ENCODE peak calls at places on chromosome 16, in ten cellular contexts. K is pancreas, H is right atrium auricular region, U is BJ, W is right lobe of liver, A is fibroblast of pulmonary artery, C is adipocyte, X is astrocyte of the cerebellum, I is IMR-90, Z is GM23248. E is an unnamed sample.

GRCh38 chr16:87238371-87238715 is 78.8 kb downstream of the C16orf95 start:
- DNase-seq in K (no peak), H (no peak), U (no peak), W (no peak), A (no peak), C (no peak), X (no peak), I (no peak), Z (no peak), E (no peak)

GRCh38 chr16:2473999-2474876 is 689 bp upstream of the TBC1D24 start:
- DNase-seq in K (peak; percentile 74), H (no peak), U (no peak), W (peak; percentile 68), A (peak; percentile 37), C (peak; percentile 83), X (no peak), I (peak; percentile 27), Z (peak; percentile 79), E (peak; percentile 44)

GRCh38 chr16:11076259-11077018 is 132.1 kb downstream of the CLEC16A start:
- DNase-seq in K (no peak), H (no peak), U (no peak), W (no peak), A (no peak), C (no peak), X (no peak), I (peak; percentile 44), Z (no peak), E (no peak)

GRCh38 chr16:67661101-67661661 is 421 bp downstream of the PARD6A start:
- DNase-seq in K (peak; percentile 59), H (no peak), U (no peak), W (no peak), A (peak; percentile 51), C (peak; percentile 31), X (peak; percentile 27), I (peak; percentile 52), Z (peak; percentile 74), E (no peak)

GRCh38 chr16:23276821-23277220 is 25.3 kb upstream of the SCNN1B start:
- DNase-seq in K (no peak), H (no peak), U (no peak), W (no peak), A (no peak), C (no peak), X (no peak), I (no peak), Z (no peak), E (no peak)

GRCh38 chr16:74813109-74813641 is 38.6 kb upstream of the FA2H start:
- DNase-seq in K (peak; percentile 92), H (peak; percentile 66), U (no peak), W (peak; percentile 85), A (peak; percentile 64), C (peak; percentile 85), X (peak; percentile 23), I (peak; percentile 55), Z (peak; percentile 80), E (peak; percentile 47)

GRCh38 chr16:1494129-1494640 is 1.0 kb downstream of the TELO2 start:
- DNase-seq in K (peak; percentile 41), H (peak; percentile 66), U (peak; percentile 19), W (peak; percentile 61), A (peak; percentile 86), C (peak; percentile 60), X (peak; percentile 22), I (peak; percentile 69), Z (peak; percentile 92), E (no peak)

GRCh38 chr16:593406-593805 is 3.5 kb downstream of the RAB40C start:
- DNase-seq in K (peak; percentile 85), H (no peak), U (no peak), W (no peak), A (no peak), C (no peak), X (no peak), I (no peak), Z (no peak), E (no peak)

GRCh38 chr16:27318399-27319256 is 4.9 kb downstream of the IL4R start:
- DNase-seq in K (no peak), H (no peak), U (no peak), W (no peak), A (peak; percentile 69), C (no peak), X (no peak), I (peak; percentile 48), Z (no peak), E (peak; percentile 6)

GRCh38 chr16:27316038-27316680 is 2.4 kb downstream of the IL4R start:
- DNase-seq in K (no peak), H (no peak), U (no peak), W (no peak), A (no peak), C (no peak), X (no peak), I (no peak), Z (no peak), E (no peak)

GRCh38 chr16:27315333-27316037 is 1.7 kb downstream of the IL4R start:
- DNase-seq in K (no peak), H (peak; percentile 91), U (no peak), W (peak; percentile 85), A (peak; percentile 95), C (peak; percentile 27), X (no peak), I (peak; percentile 65), Z (peak; percentile 72), E (peak; percentile 42)

GRCh38 chr16:27317738-27318398 is 4.1 kb downstream of the IL4R start:
- DNase-seq in K (no peak), H (no peak), U (no peak), W (no peak), A (peak; percentile 44), C (no peak), X (no peak), I (no peak), Z (no peak), E (no peak)

GRCh38 chr16:27317320-27317719 is 3.5 kb downstream of the IL4R start:
- DNase-seq in K (no peak), H (no peak), U (no peak), W (no peak), A (no peak), C (no peak), X (no peak), I (no peak), Z (no peak), E (no peak)
- H3K4me3 ChIP-seq in K (no peak overlapping the region), H (no peak overlapping the region), U (no peak overlapping the region), W (no peak overlapping the region), A (peak overlapping the region; percentile 2), C (no peak overlapping the region), X (no peak overlapping the region), I (no peak overlapping the region), Z (no peak overlapping the region), E (peak overlapping the region; percentile 90)

GRCh38 chr16:57826040-57826434 is 23.7 kb upstream of the KIFC3 start:
- DNase-seq in K (no peak), H (no peak), U (no peak), W (no peak), A (no peak), C (no peak), X (no peak), I (no peak), Z (no peak), E (no peak)

GRCh38 chr16:57825298-57826039 is 23.2 kb upstream of the KIFC3 start:
- DNase-seq in K (no peak), H (no peak), U (no peak), W (no peak), A (no peak), C (no peak), X (no peak), I (no peak), Z (no peak), E (no peak)

GRCh38 chr16:57828272-57829161 is 26.2 kb upstream of the KIFC3 start:
- DNase-seq in K (no peak), H (no peak), U (no peak), W (no peak), A (no peak), C (no peak), X (no peak), I (no peak), Z (no peak), E (no peak)

GRCh38 chr16:57824880-57825279 is 22.6 kb upstream of the KIFC3 start:
- DNase-seq in K (no peak), H (no peak), U (no peak), W (no peak), A (no peak), C (no peak), X (no peak), I (no peak), Z (no peak), E (no peak)

GRCh38 chr16:57826706-57827625 is 24.7 kb upstream of the KIFC3 start:
- DNase-seq in K (peak; percentile 82), H (no peak), U (no peak), W (peak; percentile 86), A (no peak), C (no peak), X (no peak), I (no peak), Z (peak; percentile 16), E (no peak)
- H3K4me3 ChIP-seq in K (no peak overlapping the region), H (no peak overlapping the region), U (no peak overlapping the region), W (no peak overlapping the region), A (no peak overlapping the region), C (no peak overlapping the region), X (no peak overlapping the region), I (no peak overlapping the region), Z (no peak overlapping the region), E (no peak overlapping the region)

DNA sequence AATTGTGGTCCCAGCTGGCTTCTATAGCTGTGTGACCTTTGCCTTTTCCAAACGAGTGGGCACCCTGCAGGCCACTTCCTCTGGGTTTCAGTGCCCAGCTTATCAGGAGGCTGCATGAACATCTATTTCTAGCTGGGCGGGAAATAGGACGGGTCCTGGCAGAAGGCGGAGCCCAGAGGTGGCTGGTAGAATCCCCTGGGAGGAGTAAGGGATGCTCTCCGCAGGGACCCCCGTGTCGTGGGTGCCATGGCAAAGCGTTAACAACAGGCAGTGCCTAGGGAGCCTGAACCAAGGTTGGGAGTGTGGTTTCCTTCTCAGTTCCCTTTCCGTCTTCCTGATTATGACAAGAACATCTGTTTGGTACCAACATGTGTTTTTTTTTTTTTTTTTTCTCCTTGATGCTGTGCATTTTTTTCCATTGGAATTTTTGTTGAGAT is 58.2 kb downstream of the PLCG2 start:
- DNase-seq in K (no peak), H (no peak), U (no peak), W (no peak), A (no peak), C (no peak), X (no peak), I (no peak), Z (no peak), E (no peak)
- H3K4me3 ChIP-seq in K (no peak overlapping the region), H (no peak overlapping the region), U (no peak overlapping the region), W (no peak overlapping the region), A (no peak overlapping the region), C (no peak overlapping the region), X (no peak overlapping the region), I (no peak overlapping the region), Z (no peak overlapping the region), E (no peak overlapping the region)

DNA sequence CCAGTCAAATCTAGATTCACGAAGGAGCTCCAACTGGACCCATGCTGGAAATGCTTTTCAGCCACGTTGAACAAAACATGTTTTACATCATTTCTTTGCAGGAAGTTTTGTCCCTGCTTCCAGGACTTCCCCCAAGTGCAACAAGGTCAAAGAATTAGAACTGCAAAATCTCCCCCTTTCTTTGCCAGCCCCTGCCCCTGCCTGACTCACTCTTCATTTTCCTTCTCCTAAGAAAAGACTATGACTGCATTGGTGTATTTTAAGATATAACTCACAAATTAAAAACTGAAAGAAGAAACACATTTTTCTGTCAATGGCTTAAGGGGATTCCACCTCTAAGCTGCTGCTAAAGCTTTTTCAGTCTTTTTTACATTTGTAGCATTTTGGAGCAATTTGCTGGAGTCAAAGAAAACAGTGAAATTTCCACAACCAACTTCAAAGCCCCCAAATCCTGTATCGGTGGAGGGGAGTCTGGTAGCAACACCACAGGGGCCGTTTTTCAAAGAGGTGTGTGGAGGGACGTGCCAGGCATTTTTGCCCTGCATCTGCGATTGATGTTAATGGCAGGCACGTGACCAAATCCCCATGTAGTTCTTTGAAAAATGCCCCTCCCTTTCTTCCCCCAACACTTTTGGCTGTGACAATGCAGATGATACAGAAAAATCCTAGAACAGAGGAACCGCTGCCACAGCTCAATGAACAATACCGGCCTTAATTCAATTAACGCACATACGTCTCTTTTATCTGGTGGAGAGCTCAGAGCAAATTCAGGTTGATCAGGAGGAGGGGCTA is 28.6 kb downstream of the MAF start:
- DNase-seq in K (no peak), H (no peak), U (no peak), W (no peak), A (no peak), C (no peak), X (no peak), I (no peak), Z (no peak), E (no peak)
- H3K4me3 ChIP-seq in K (no peak overlapping the region), H (no peak overlapping the region), U (no peak overlapping the region), W (no peak overlapping the region), A (no peak overlapping the region), C (peak overlapping the region; percentile 79), X (no peak overlapping the region), I (no peak overlapping the region), Z (no peak overlapping the region), E (no peak overlapping the region)